ENCODE peak calls at places on chromosomes 1 and 21, in seven cellular contexts. M, R, T, A, K, J and F are unnamed samples.

GRCh38 chr1:6099297-6099696 is 53.6 kb downstream of the KCNAB2 start:
- DNase-seq in M (no peak), R (no peak), T (peak; percentile 53), A (no peak), K (no peak), J (no peak), F (no peak)

GRCh38 chr1:112722601-112723510 is 7.7 kb upstream of the PPM1J start:
- DNase-seq in M (no peak), R (no peak), T (no peak), A (no peak), K (no peak), J (no peak), F (no peak)

GRCh38 chr1:207923561-207923960 is 12.6 kb upstream of the CD34 start:
- DNase-seq in M (no peak), R (no peak), T (no peak), A (no peak), K (no peak), J (no peak), F (no peak)

GRCh38 chr1:86774305-86775304 is 70.2 kb downstream of the SH3GLB1 start:
- DNase-seq in M (peak; percentile 39), R (peak; percentile 61), T (peak; percentile 71), A (peak; percentile 44), K (no peak), J (peak; percentile 76), F (peak; percentile 72)

GRCh38 chr1:175169305-175170018 is 23.1 kb downstream of the KIAA0040 start:
- DNase-seq in M (no peak), R (no peak), T (no peak), A (no peak), K (no peak), J (no peak), F (no peak)

GRCh38 chr1:16175610-16176553 is 20.0 kb upstream of the EPHA2 start:
- DNase-seq in M (peak; percentile 47), R (no peak), T (peak; percentile 90), A (peak; percentile 84), K (no peak), J (peak; percentile 72), F (no peak)

GRCh38 chr1:116769994-116770393 is 15.8 kb downstream of the CD2 start:
- DNase-seq in M (no peak), R (no peak), T (no peak), A (no peak), K (no peak), J (no peak), F (no peak)

GRCh38 chr1:55190092-55190491 is 25.1 kb downstream of the USP24 start:
- DNase-seq in M (no peak), R (no peak), T (no peak), A (no peak), K (no peak), J (no peak), F (no peak)

GRCh38 chr21:46178961-46179360 is 5.3 kb downstream of the SPATC1L start:
- DNase-seq in M (no peak), R (no peak), T (no peak), A (no peak), K (no peak), J (no peak), F (no peak)

GRCh38 chr1:151773698-151774097 is 10.4 kb upstream of the MRPL9 start:
- DNase-seq in M (no peak), R (no peak), T (no peak), A (no peak), K (no peak), J (no peak), F (no peak)

GRCh38 chr21:45996311-45997204 is 15.0 kb downstream of the COL6A1 start:
- DNase-seq in M (no peak), R (no peak), T (no peak), A (no peak), K (peak; percentile 30), J (no peak), F (no peak)

GRCh38 chr1:47618222-47618720 is 180.4 kb downstream of the FOXD2 start:
- DNase-seq in M (no peak), R (no peak), T (no peak), A (no peak), K (no peak), J (no peak), F (no peak)

GRCh38 chr1:55635856-55636255 is 420.7 kb upstream of the USP24 start:
- DNase-seq in M (no peak), R (no peak), T (no peak), A (no peak), K (no peak), J (no peak), F (no peak)

GRCh38 chr1:96313216-96313615 is 408.4 kb upstream of the PTBP2 start:
- DNase-seq in M (no peak), R (no peak), T (no peak), A (no peak), K (no peak), J (peak; percentile 54), F (no peak)

GRCh38 chr21:39707316-39707715 is 37.7 kb upstream of the IGSF5 start:
- DNase-seq in M (no peak), R (no peak), T (no peak), A (no peak), K (no peak), J (no peak), F (no peak)

GRCh38 chr1:208595745-208596144 is 351.6 kb upstream of the PLXNA2 start:
- DNase-seq in M (no peak), R (no peak), T (no peak), A (no peak), K (no peak), J (no peak), F (no peak)

GRCh38 chr1:2230781-2231666 is 2.9 kb downstream of the SKI start:
- DNase-seq in M (no peak), R (no peak), T (peak; percentile 75), A (no peak), K (peak; percentile 86), J (no peak), F (no peak)

GRCh38 chr21:16193758-16194606 is 464.2 kb downstream of the USP25 start:
- DNase-seq in M (peak; percentile 22), R (peak; percentile 53), T (peak; percentile 73), A (peak; percentile 70), K (no peak), J (peak; percentile 60), F (no peak)

GRCh38 chr1:51624851-51625250 is 8.0 kb downstream of the OSBPL9 start:
- DNase-seq in M (no peak), R (no peak), T (no peak), A (no peak), K (no peak), J (no peak), F (no peak)

GRCh38 chr1:47917696-47918095 is 79.5 kb downstream of the TRABD2B start:
- DNase-seq in M (no peak), R (no peak), T (no peak), A (no peak), K (no peak), J (no peak), F (no peak)

GRCh38 chr1:76278711-76279386 is 204.3 kb downstream of the ST6GALNAC3 start:
- DNase-seq in M (no peak), R (no peak), T (no peak), A (no peak), K (no peak), J (no peak), F (no peak)

GRCh38 chr1:63967901-63968300 is 194.1 kb downstream of the ROR1 start:
- DNase-seq in M (no peak), R (no peak), T (no peak), A (no peak), K (no peak), J (no peak), F (no peak)

GRCh38 chr1:16451868-16452528 is 11.5 kb downstream of the NECAP2 start:
- DNase-seq in M (no peak), R (peak; percentile 60), T (peak; percentile 50), A (no peak), K (no peak), J (no peak), F (no peak)

GRCh38 chr1:39076799-39077148 is 50.6 kb downstream of the NDUFS5 start:
- DNase-seq in M (no peak), R (no peak), T (peak; percentile 29), A (no peak), K (no peak), J (no peak), F (no peak)

DNA sequence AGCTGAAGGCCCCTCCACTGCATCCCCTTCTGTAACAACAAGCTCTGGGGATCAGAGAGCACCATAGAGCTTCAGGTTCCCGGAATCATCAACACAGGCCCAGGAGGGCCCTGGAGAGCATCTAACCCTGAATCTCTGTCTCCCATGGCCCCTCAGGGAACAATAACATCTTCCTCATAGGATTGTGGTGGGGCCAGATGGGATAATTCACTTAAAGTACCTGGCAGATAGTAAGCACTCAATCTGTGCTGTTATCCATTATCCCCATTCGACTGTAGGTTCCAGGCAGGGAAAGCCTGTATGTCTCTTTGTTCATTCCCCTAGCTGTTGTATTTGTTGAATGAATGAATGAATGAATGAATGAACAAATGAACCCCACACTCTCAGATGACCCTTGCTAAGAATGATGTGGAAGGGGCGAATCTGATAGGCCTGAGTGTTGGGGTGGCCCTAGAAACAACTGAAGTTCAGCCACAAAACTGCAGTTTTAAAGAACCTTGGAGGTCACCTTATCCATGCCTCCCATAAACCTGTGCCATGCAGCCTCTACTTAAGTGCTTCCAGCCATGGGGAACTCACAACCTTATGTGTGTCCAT is 14.5 kb downstream of the LAPTM5 start:
- DNase-seq in M (no peak), R (no peak), T (no peak), A (no peak), K (peak; percentile 24), J (no peak), F (no peak)
- H3K4me3 ChIP-seq in M (no peak overlapping the region), R (peak overlapping the region; percentile 10), T (no peak overlapping the region), A (no peak overlapping the region), K (no peak overlapping the region), J (no peak overlapping the region), F (no peak overlapping the region)

DNA sequence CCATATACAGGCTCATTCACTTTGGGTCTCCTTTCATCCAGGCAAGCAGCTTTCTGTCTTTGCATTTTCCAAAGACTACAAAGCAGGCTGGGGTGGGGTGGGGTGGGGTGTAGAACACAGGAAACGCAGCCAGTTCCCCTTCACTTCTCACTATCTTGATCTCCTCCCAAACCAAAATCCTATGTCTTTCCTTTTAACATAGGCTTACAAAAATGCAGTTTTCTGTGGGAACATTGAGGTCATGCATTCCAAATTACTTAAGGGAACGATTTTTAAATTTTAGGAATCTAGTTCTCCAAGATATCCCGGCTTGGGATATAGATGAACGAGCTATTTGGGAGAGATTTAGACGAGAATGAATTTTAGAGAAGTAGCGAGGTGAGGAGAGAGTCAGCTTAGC is 948 bp upstream of the STX12 start:
- DNase-seq in M (no peak), R (no peak), T (no peak), A (no peak), K (no peak), J (no peak), F (no peak)
- H3K4me3 ChIP-seq in M (peak overlapping the region; percentile 75), R (peak overlapping the region; percentile 16), T (peak overlapping the region; percentile 94), A (peak overlapping the region; percentile 78), K (peak overlapping the region; percentile 96), J (peak overlapping the region; percentile 56), F (peak overlapping the region; percentile 82)

DNA sequence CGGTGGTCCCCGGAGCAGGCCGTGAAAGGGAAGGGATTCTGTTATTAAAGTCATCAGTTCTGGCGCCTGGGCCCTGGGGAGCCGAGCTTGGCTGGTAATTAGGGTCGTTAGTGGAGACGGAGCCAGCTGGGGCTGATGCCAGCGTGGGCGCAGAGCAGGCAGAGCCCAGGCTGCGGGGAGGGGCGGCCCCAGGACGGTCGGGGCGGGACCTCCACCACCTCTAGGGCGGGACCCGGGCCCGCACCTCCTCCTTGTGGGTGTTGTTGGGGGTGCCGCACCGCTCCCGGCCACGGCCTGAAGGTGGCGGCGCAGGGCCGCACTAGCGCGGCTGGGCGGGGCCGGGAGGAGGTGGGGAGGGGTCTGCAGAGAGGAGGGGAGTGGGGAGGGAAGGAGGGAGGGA is 470.6 kb downstream of the PTPRU start:
- DNase-seq in M (no peak), R (peak; percentile 57), T (peak; percentile 69), A (no peak), K (no peak), J (no peak), F (no peak)
- H3K4me3 ChIP-seq in M (no peak overlapping the region), R (no peak overlapping the region), T (no peak overlapping the region), A (no peak overlapping the region), K (no peak overlapping the region), J (peak overlapping the region; percentile 25), F (no peak overlapping the region)

GRCh38 chr1:166164646-166164994 is 2.2 kb downstream of the FAM78B start:
- DNase-seq in M (no peak), R (no peak), T (no peak), A (no peak), K (no peak), J (no peak), F (no peak)
- H3K4me3 ChIP-seq in M (peak overlapping the region; percentile 81), R (peak overlapping the region; percentile 14), T (peak overlapping the region; percentile 61), A (peak overlapping the region; percentile 79), K (no peak overlapping the region), J (no peak overlapping the region), F (peak overlapping the region; percentile 70)